ENCODE peak calls at places on chromosomes 13 and 19, in nine cellular contexts. P is CD14-positive monocyte; L is suprapubic skin; B is NCI-H460; N is stimulated activated CD8-positive, alpha-beta memory T cell treated with anti-CD3 and anti-CD28 coated beads, Interleukin-15, amount 100 ng/mL, for 1 hour; C is KG1; D is skeletal muscle cell; J is AG08396; I is nucleus accumbens. M is an unnamed sample.

GRCh38 chr19:8814176-8814575 is 17.9 kb downstream of the ZNF558 start:
- DNase-seq in J (no peak), P (no peak), C (no peak), B (no peak), I (no peak), L (no peak), D (no peak), N (no peak), M (no peak)

GRCh38 chr13:97011446-97012131 is 17.3 kb upstream of the OXGR1 start:
- DNase-seq in D (no peak), N (no peak), P (no peak), I (no peak), B (no peak), C (no peak), J (no peak), L (no peak), M (no peak)

GRCh38 chr19:1243768-1244692 is 2.5 kb downstream of the ATP5F1D start:
- DNase-seq in C (peak), N (peak), D (no peak), P (peak), B (peak), J (peak), L (peak), I (peak), M (no peak)

GRCh38 chr13:30334663-30335386 is 27.5 kb upstream of the KATNAL1 start:
- DNase-seq in I (no peak), C (no peak), B (peak), L (no peak), N (no peak), D (no peak), P (no peak), J (no peak), M (no peak)

GRCh38 chr13:99996177-99996705 is 14.7 kb downstream of the ZIC2 start:
- DNase-seq in B (no peak), N (no peak), J (no peak), I (no peak), D (no peak), L (no peak), C (no peak), P (no peak), M (no peak)

GRCh38 chr13:41500501-41500900 is 43.2 kb downstream of the RGCC start:
- DNase-seq in N (no peak), D (no peak), P (no peak), C (no peak), L (no peak), J (no peak), I (no peak), B (no peak), M (no peak)

GRCh38 chr19:4577020-4577782 is 17.7 kb upstream of the SEMA6B start:
- DNase-seq in N (no peak), D (no peak), B (no peak), L (no peak), P (no peak), J (no peak), I (no peak), C (no peak), M (no peak)

GRCh38 chr19:20513179-20513934 is 52.2 kb downstream of the ZNF737 start:
- DNase-seq in P (no peak), L (no peak), B (no peak), N (no peak), I (peak), D (no peak), J (no peak), C (no peak), M (no peak)